ENCODE peak calls at places on chromosomes 7 and 10, in seven cellular contexts. Q, W, N, E, T, J and A are unnamed samples.

GRCh38 chr7:40538281-40538680 is 403.5 kb downstream of the SUGCT start:
- DNase-seq in Q (no peak), W (no peak), N (no peak), E (no peak), T (no peak), J (no peak), A (no peak)

GRCh38 chr10:91226093-91226492 is 5.6 kb downstream of the PCGF5 start:
- DNase-seq in Q (no peak), W (no peak), N (no peak), E (no peak), T (no peak), J (no peak), A (no peak)

GRCh38 chr10:26567349-26567721 is 129.2 kb downstream of the APBB1IP start:
- DNase-seq in Q (no peak), W (no peak), N (no peak), E (no peak), T (no peak), J (no peak), A (no peak)

GRCh38 chr10:70093335-70093944 is 39.2 kb downstream of the AIFM2 start:
- DNase-seq in Q (no peak), W (no peak), N (no peak), E (no peak), T (peak), J (peak), A (no peak)

GRCh38 chr7:79452495-79453265 is 787 bp downstream of the MAGI2 start:
- DNase-seq in Q (peak), W (no peak), N (no peak), E (no peak), T (no peak), J (no peak), A (no peak)

GRCh38 chr10:92690211-92691041 is 671 bp downstream of the HHEX start:
- DNase-seq in Q (peak), W (no peak), N (no peak), E (no peak), T (peak), J (peak), A (no peak)

GRCh38 chr7:138895700-138896099 is 85.5 kb downstream of the KIAA1549 start:
- DNase-seq in Q (no peak), W (no peak), N (no peak), E (no peak), T (no peak), J (no peak), A (no peak)

GRCh38 chr7:74289660-74290589 is 718 bp downstream of the CLIP2 start:
- DNase-seq in Q (peak), W (no peak), N (no peak), E (no peak), T (peak), J (peak), A (no peak)

GRCh38 chr7:101094791-101095375 is 9.6 kb downstream of the TRIM56 start:
- DNase-seq in Q (peak), W (no peak), N (no peak), E (no peak), T (no peak), J (peak), A (no peak)

GRCh38 chr10:122441961-122442360 is 12.5 kb upstream of the ARMS2 start:
- DNase-seq in Q (peak), W (peak), N (no peak), E (no peak), T (no peak), J (no peak), A (peak)

GRCh38 chr7:3859436-3859835 is 558.4 kb downstream of the SDK1 start:
- DNase-seq in Q (no peak), W (no peak), N (no peak), E (no peak), T (no peak), J (no peak), A (no peak)

GRCh38 chr7:94907026-94907419 is 371 bp upstream of the PPP1R9A start:
- DNase-seq in Q (no peak), W (no peak), N (no peak), E (no peak), T (no peak), J (no peak), A (no peak)

GRCh38 chr10:80197972-80198591 is 7.3 kb downstream of the ANXA11 start:
- DNase-seq in Q (no peak), W (no peak), N (no peak), E (no peak), T (no peak), J (no peak), A (no peak)

GRCh38 chr7:42208586-42208985 is 28.4 kb downstream of the GLI3 start:
- DNase-seq in Q (peak), W (no peak), N (no peak), E (no peak), T (no peak), J (no peak), A (no peak)

GRCh38 chr7:7786595-7786994 is 68.2 kb upstream of the RPA3 start:
- DNase-seq in Q (no peak), W (no peak), N (no peak), E (no peak), T (no peak), J (no peak), A (no peak)

GRCh38 chr10:100575781-100576635 is 40.3 kb downstream of the HIF1AN start:
- DNase-seq in Q (no peak), W (no peak), N (no peak), E (no peak), T (no peak), J (no peak), A (no peak)

GRCh38 chr7:152435384-152436278 is at the start of gene KMT2C:
- DNase-seq in Q (peak), W (no peak), N (no peak), E (no peak), T (peak), J (peak), A (no peak)

GRCh38 chr7:66307591-66308215 is 102.6 kb downstream of the TPST1 start:
- DNase-seq in Q (peak), W (peak), N (no peak), E (no peak), T (no peak), J (no peak), A (no peak)

GRCh38 chr7:151648429-151648828 is 128.7 kb upstream of the RHEB start:
- DNase-seq in Q (peak), W (no peak), N (no peak), E (no peak), T (no peak), J (no peak), A (no peak)

GRCh38 chr10:12235116-12235694 is 39.2 kb downstream of the CDC123 start:
- DNase-seq in Q (no peak), W (no peak), N (no peak), E (no peak), T (no peak), J (no peak), A (no peak)